ENCODE peak calls at places on chromosomes 11 and 22, in four cellular contexts. D is RPMI7951, R is caudate nucleus, Q is left ventricle myocardium inferior. L is an unnamed sample.

GRCh38 chr22:19149047-19149883 is 827 bp downstream of the GSC2 start:
- DNase-seq in D (no peak), Q (no peak), R (no peak), L (no peak)

GRCh38 chr22:48404004-48404403 is 1423.7 kb downstream of the BRD1 start:
- DNase-seq in R (no peak), D (no peak), Q (no peak), L (no peak)

GRCh38 chr11:43581370-43582023 is 99.0 kb upstream of the HSD17B12 start:
- DNase-seq in D (no peak), Q (no peak), R (no peak), L (no peak)

GRCh38 chr11:126968915-126969314 is 31.7 kb downstream of the KIRREL3 start:
- DNase-seq in R (peak), D (peak), Q (no peak), L (peak)

GRCh38 chr11:8720376-8720775 is 37.8 kb downstream of the RPL27A start:
- DNase-seq in D (peak), Q (no peak), R (no peak), L (no peak)

GRCh38 chr11:5486421-5486820 is 2.1 kb upstream of the OR52D1 start:
- DNase-seq in Q (no peak), R (no peak), D (no peak), L (no peak)

GRCh38 chr22:43891360-43892182 is at the start of gene PNPLA5:
- DNase-seq in D (no peak), R (peak), Q (no peak), L (no peak)

GRCh38 chr11:74072286-74072685 is 63.4 kb upstream of the UCP3 start:
- DNase-seq in R (no peak), Q (no peak), D (no peak), L (no peak)

GRCh38 chr11:17259519-17259918 is 17.0 kb upstream of the NUCB2 start:
- DNase-seq in R (no peak), D (no peak), Q (no peak), L (no peak)

L was measured in anterior cingulate cortex.